ENCODE peak calls at places on chromosomes 1 and 21, in ten cellular contexts. One of them, this sample, is unnamed. For H4K20me1 and H3K9me2, the result is how much of the 10 kb centered on the place peaks cover.

GRCh38 chr1:9767964-9768668 is 55.6 kb downstream of the CLSTN1 start:
- DNase-seq in MM.1S: no peak
- DNase-seq in SK-N-SH: peak
- DNase-seq in PC-3: no peak
- DNase-seq in hepatocyte: no peak
- DNase-seq in GM23338: peak
- DNase-seq in OCI-LY7: peak
- DNase-seq in HCT116: peak
- DNase-seq in PC-9: no peak
- DNase-seq in Karpas-422: peak
- DNase-seq in this sample: no peak

GRCh38 chr1:94982403-94982802 is 55.5 kb upstream of the CNN3 start:
- DNase-seq in Karpas-422: no peak
- DNase-seq in PC-3: peak
- DNase-seq in GM23338: no peak
- DNase-seq in PC-9: no peak
- DNase-seq in MM.1S: no peak
- DNase-seq in OCI-LY7: no peak
- DNase-seq in SK-N-SH: no peak
- DNase-seq in hepatocyte: no peak
- DNase-seq in HCT116: no peak
- DNase-seq in this sample: peak

GRCh38 chr1:25773441-25774125 is 26.4 kb upstream of the SELENON start:
- DNase-seq in HCT116: no peak
- DNase-seq in GM23338: no peak
- DNase-seq in PC-9: peak
- DNase-seq in MM.1S: no peak
- DNase-seq in OCI-LY7: no peak
- DNase-seq in PC-3: peak
- DNase-seq in hepatocyte: peak
- DNase-seq in Karpas-422: no peak
- DNase-seq in SK-N-SH: peak
- DNase-seq in this sample: peak

GRCh38 chr1:116971965-116972675 is 29.4 kb upstream of the CD101 start:
- DNase-seq in GM23338: no peak
- DNase-seq in MM.1S: no peak
- DNase-seq in PC-9: no peak
- DNase-seq in HCT116: no peak
- DNase-seq in OCI-LY7: no peak
- DNase-seq in Karpas-422: no peak
- DNase-seq in hepatocyte: no peak
- DNase-seq in PC-3: no peak
- DNase-seq in SK-N-SH: peak
- DNase-seq in this sample: peak

GRCh38 chr1:154730251-154730650 is 122.3 kb upstream of the ADAR start:
- DNase-seq in PC-9: peak
- DNase-seq in MM.1S: no peak
- DNase-seq in SK-N-SH: no peak
- DNase-seq in hepatocyte: peak
- DNase-seq in HCT116: no peak
- DNase-seq in PC-3: peak
- DNase-seq in GM23338: peak
- DNase-seq in Karpas-422: no peak
- DNase-seq in OCI-LY7: no peak
- DNase-seq in this sample: peak

GRCh38 chr1:26828352-26829093 is 2.0 kb downstream of the ZDHHC18 start:
- DNase-seq in MM.1S: no peak
- DNase-seq in PC-9: no peak
- DNase-seq in Karpas-422: no peak
- DNase-seq in PC-3: no peak
- DNase-seq in SK-N-SH: no peak
- DNase-seq in GM23338: no peak
- DNase-seq in HCT116: no peak
- DNase-seq in hepatocyte: no peak
- DNase-seq in OCI-LY7: peak
- DNase-seq in this sample: no peak

GRCh38 chr1:227170361-227171166 is 147.7 kb downstream of the CDC42BPA start:
- DNase-seq in PC-9: no peak
- DNase-seq in hepatocyte: no peak
- DNase-seq in PC-3: no peak
- DNase-seq in GM23338: no peak
- DNase-seq in OCI-LY7: no peak
- DNase-seq in Karpas-422: no peak
- DNase-seq in SK-N-SH: no peak
- DNase-seq in MM.1S: no peak
- DNase-seq in HCT116: no peak
- DNase-seq in this sample: peak

GRCh38 chr21:43312011-43312410 is 114.9 kb downstream of the SIK1 start:
- DNase-seq in hepatocyte: no peak
- DNase-seq in SK-N-SH: no peak
- DNase-seq in HCT116: no peak
- DNase-seq in PC-3: no peak
- DNase-seq in Karpas-422: no peak
- DNase-seq in OCI-LY7: peak
- DNase-seq in PC-9: no peak
- DNase-seq in GM23338: no peak
- DNase-seq in MM.1S: no peak
- DNase-seq in this sample: no peak

GRCh38 chr1:162168935-162169545 is 99.5 kb downstream of the NOS1AP start:
- DNase-seq in PC-3: no peak
- DNase-seq in MM.1S: no peak
- DNase-seq in PC-9: no peak
- DNase-seq in hepatocyte: no peak
- DNase-seq in SK-N-SH: peak
- DNase-seq in Karpas-422: no peak
- DNase-seq in HCT116: no peak
- DNase-seq in GM23338: no peak
- DNase-seq in OCI-LY7: no peak
- DNase-seq in this sample: peak

GRCh38 chr1:72281144-72281543 is 1.2 kb downstream of the NEGR1 start:
- DNase-seq in hepatocyte: no peak
- DNase-seq in Karpas-422: no peak
- DNase-seq in HCT116: no peak
- DNase-seq in PC-3: peak
- DNase-seq in GM23338: no peak
- DNase-seq in OCI-LY7: no peak
- DNase-seq in MM.1S: no peak
- DNase-seq in PC-9: no peak
- DNase-seq in SK-N-SH: no peak
- DNase-seq in this sample: peak

GRCh38 chr21:17921579-17922530 is 102.7 kb upstream of the C21orf91 start:
- DNase-seq in MM.1S: no peak
- DNase-seq in HCT116: no peak
- DNase-seq in OCI-LY7: no peak
- DNase-seq in PC-3: peak
- DNase-seq in Karpas-422: no peak
- DNase-seq in SK-N-SH: peak
- DNase-seq in hepatocyte: peak
- DNase-seq in GM23338: no peak
- DNase-seq in PC-9: no peak
- DNase-seq in this sample: peak

GRCh38 chr1:101235241-101235695 is 1.6 kb upstream of the S1PR1 start:
- DNase-seq in PC-9: no peak
- DNase-seq in OCI-LY7: no peak
- DNase-seq in Karpas-422: no peak
- DNase-seq in hepatocyte: no peak
- DNase-seq in SK-N-SH: no peak
- DNase-seq in PC-3: no peak
- DNase-seq in GM23338: peak
- DNase-seq in MM.1S: no peak
- DNase-seq in HCT116: no peak
- DNase-seq in this sample: peak

GRCh38 chr1:155166006-155166372 is 7.1 kb downstream of the KRTCAP2 start:
- DNase-seq in OCI-LY7: no peak
- DNase-seq in HCT116: no peak
- DNase-seq in GM23338: peak
- DNase-seq in PC-9: no peak
- DNase-seq in PC-3: no peak
- DNase-seq in Karpas-422: no peak
- DNase-seq in SK-N-SH: no peak
- DNase-seq in MM.1S: no peak
- DNase-seq in hepatocyte: no peak
- DNase-seq in this sample: no peak

GRCh38 chr1:61641578-61642336 is 83.2 kb downstream of the TM2D1 start:
- DNase-seq in Karpas-422: peak
- DNase-seq in GM23338: peak
- DNase-seq in OCI-LY7: peak
- DNase-seq in MM.1S: peak
- DNase-seq in SK-N-SH: peak
- DNase-seq in hepatocyte: peak
- DNase-seq in HCT116: peak
- DNase-seq in PC-9: peak
- DNase-seq in PC-3: peak
- DNase-seq in this sample: peak

GRCh38 chr1:206693592-206693991 is 8.9 kb downstream of the MAPKAPK2 start:
- DNase-seq in MM.1S: no peak
- DNase-seq in HCT116: no peak
- DNase-seq in PC-9: no peak
- DNase-seq in hepatocyte: no peak
- DNase-seq in PC-3: no peak
- DNase-seq in GM23338: no peak
- DNase-seq in Karpas-422: no peak
- DNase-seq in SK-N-SH: no peak
- DNase-seq in OCI-LY7: no peak
- DNase-seq in this sample: peak

GRCh38 chr1:206694151-206694550 is 9.4 kb downstream of the MAPKAPK2 start:
- DNase-seq in Karpas-422: no peak
- DNase-seq in PC-9: no peak
- DNase-seq in SK-N-SH: no peak
- DNase-seq in PC-3: no peak
- DNase-seq in MM.1S: no peak
- DNase-seq in OCI-LY7: no peak
- DNase-seq in GM23338: no peak
- DNase-seq in HCT116: no peak
- DNase-seq in hepatocyte: no peak
- DNase-seq in this sample: no peak

GRCh38 chr1:206694551-206695124 is 9.9 kb downstream of the MAPKAPK2 start:
- DNase-seq in PC-3: no peak
- DNase-seq in Karpas-422: no peak
- DNase-seq in PC-9: peak
- DNase-seq in HCT116: no peak
- DNase-seq in OCI-LY7: no peak
- DNase-seq in hepatocyte: no peak
- DNase-seq in GM23338: peak
- DNase-seq in SK-N-SH: no peak
- DNase-seq in MM.1S: no peak
- DNase-seq in this sample: no peak

GRCh38 chr1:206691604-206692003 is 6.9 kb downstream of the MAPKAPK2 start:
- DNase-seq in GM23338: no peak
- DNase-seq in OCI-LY7: no peak
- DNase-seq in MM.1S: no peak
- DNase-seq in SK-N-SH: no peak
- DNase-seq in HCT116: no peak
- DNase-seq in Karpas-422: no peak
- DNase-seq in PC-3: no peak
- DNase-seq in PC-9: no peak
- DNase-seq in hepatocyte: no peak
- DNase-seq in this sample: peak

DNA sequence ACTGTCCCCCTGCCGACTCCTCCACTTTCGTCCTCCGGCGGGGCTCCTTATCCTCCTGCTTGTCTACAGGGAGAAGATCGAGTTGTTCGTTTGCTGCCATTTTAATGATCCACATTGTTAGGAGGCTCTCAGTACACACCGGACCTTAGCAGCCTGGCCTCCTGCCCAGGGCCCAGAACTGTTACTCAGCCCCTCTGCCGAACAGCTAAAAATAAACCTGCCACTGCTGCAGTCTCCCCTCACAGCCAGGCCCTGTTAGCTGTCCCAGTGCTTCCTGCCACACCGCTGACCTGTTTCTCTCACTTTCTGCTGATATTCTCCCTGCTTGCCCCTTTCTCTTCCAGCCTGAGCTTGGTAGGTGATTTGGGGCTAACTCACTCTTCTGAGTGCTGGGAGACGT is 8.3 kb downstream of the MAPKAPK2 start:
- DNase-seq in MM.1S: peak
- DNase-seq in SK-N-SH: no peak
- DNase-seq in OCI-LY7: no peak
- DNase-seq in PC-9: no peak
- DNase-seq in hepatocyte: no peak
- DNase-seq in Karpas-422: no peak
- DNase-seq in GM23338: no peak
- DNase-seq in HCT116: no peak
- DNase-seq in PC-3: peak
- DNase-seq in this sample: peak
- H4K20me1 ChIP-seq in MM.1S: under half
- H4K20me1 ChIP-seq in SK-N-SH: half or more
- H4K20me1 ChIP-seq in OCI-LY7: under half
- H4K20me1 ChIP-seq in PC-9: half or more
- H4K20me1 ChIP-seq in hepatocyte: half or more
- H4K20me1 ChIP-seq in Karpas-422: half or more
- H4K20me1 ChIP-seq in GM23338: half or more
- H4K20me1 ChIP-seq in HCT116: under half
- H4K20me1 ChIP-seq in PC-3: half or more
- H4K20me1 ChIP-seq in this sample: under half

GRCh38 chr1:31189696-31190674 is 49.7 kb downstream of the NKAIN1 start:
- DNase-seq in PC-9: no peak
- DNase-seq in SK-N-SH: no peak
- DNase-seq in hepatocyte: no peak
- DNase-seq in MM.1S: no peak
- DNase-seq in PC-3: no peak
- DNase-seq in GM23338: no peak
- DNase-seq in HCT116: no peak
- DNase-seq in OCI-LY7: no peak
- DNase-seq in Karpas-422: no peak
- DNase-seq in this sample: no peak
- H3K9me2 ChIP-seq in PC-9: under half
- H3K9me2 ChIP-seq in SK-N-SH: under half
- H3K9me2 ChIP-seq in hepatocyte: under half
- H3K9me2 ChIP-seq in MM.1S: under half
- H3K9me2 ChIP-seq in PC-3: under half
- H3K9me2 ChIP-seq in GM23338: under half
- H3K9me2 ChIP-seq in HCT116: under half
- H3K9me2 ChIP-seq in OCI-LY7: under half
- H3K9me2 ChIP-seq in Karpas-422: under half
- H3K9me2 ChIP-seq in this sample: under half

DNA sequence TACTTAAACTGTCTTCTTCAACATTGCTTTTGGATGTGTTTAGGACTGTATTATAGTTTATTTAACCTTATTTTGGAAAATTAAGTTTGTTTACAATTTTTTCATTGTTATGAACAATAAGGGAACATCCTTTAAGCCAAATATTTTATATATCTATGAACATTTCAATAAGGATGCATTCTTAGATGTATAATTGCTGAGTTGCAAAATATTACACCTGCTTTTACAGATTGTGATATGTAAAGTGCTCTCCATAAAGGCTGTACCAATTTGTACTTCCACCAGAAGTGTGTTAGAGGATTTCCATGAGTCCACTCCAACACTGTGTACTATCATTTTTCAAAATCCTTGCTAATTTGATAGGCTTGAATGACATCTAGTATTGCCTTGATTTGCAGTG is 7.7 kb downstream of the IL23R start:
- DNase-seq in MM.1S: no peak
- DNase-seq in HCT116: no peak
- DNase-seq in PC-9: no peak
- DNase-seq in OCI-LY7: no peak
- DNase-seq in Karpas-422: no peak
- DNase-seq in SK-N-SH: no peak
- DNase-seq in hepatocyte: no peak
- DNase-seq in GM23338: no peak
- DNase-seq in PC-3: no peak
- DNase-seq in this sample: no peak
- H3K4me3 ChIP-seq in MM.1S: no peak
- H3K4me3 ChIP-seq in HCT116: no peak
- H3K4me3 ChIP-seq in PC-9: no peak
- H3K4me3 ChIP-seq in OCI-LY7: no peak
- H3K4me3 ChIP-seq in Karpas-422: no peak
- H3K4me3 ChIP-seq in SK-N-SH: no peak
- H3K4me3 ChIP-seq in hepatocyte: no peak
- H3K4me3 ChIP-seq in GM23338: no peak
- H3K4me3 ChIP-seq in PC-3: no peak
- H3K4me3 ChIP-seq in this sample: no peak

GRCh38 chr21:34878501-34878900 is 170.6 kb downstream of the RUNX1 start:
- DNase-seq in HCT116: no peak
- DNase-seq in OCI-LY7: no peak
- DNase-seq in hepatocyte: no peak
- DNase-seq in PC-9: peak
- DNase-seq in MM.1S: no peak
- DNase-seq in SK-N-SH: no peak
- DNase-seq in GM23338: no peak
- DNase-seq in PC-3: peak
- DNase-seq in Karpas-422: no peak
- DNase-seq in this sample: peak
- H4K20me1 ChIP-seq in HCT116: under half
- H4K20me1 ChIP-seq in OCI-LY7: under half
- H4K20me1 ChIP-seq in hepatocyte: under half
- H4K20me1 ChIP-seq in PC-9: under half
- H4K20me1 ChIP-seq in MM.1S: under half
- H4K20me1 ChIP-seq in SK-N-SH: under half
- H4K20me1 ChIP-seq in GM23338: under half
- H4K20me1 ChIP-seq in PC-3: half or more
- H4K20me1 ChIP-seq in Karpas-422: under half
- H4K20me1 ChIP-seq in this sample: under half

This sample was measured in GM23248.